ENCODE peak calls at places on chromosomes 11 and 22, in four cellular contexts. A, K, I and F are unnamed samples. For H3K36me3, the result is how much of the 10 kb centered on the place peaks cover.

GRCh38 chr11:126410649-126411048 is 55.2 kb downstream of the ST3GAL4 start:
- DNase-seq in A (no peak), I (no peak), K (no peak), F (no peak)

GRCh38 chr11:127627629-127628462 is 627.3 kb upstream of the KIRREL3 start:
- DNase-seq in A (no peak), I (no peak), K (no peak), F (peak)

GRCh38 chr22:46171940-46172339 is 21.6 kb downstream of the PPARA start:
- DNase-seq in A (no peak), K (peak), I (peak), F (peak)

GRCh38 chr11:75547617-75548054 is 14.4 kb upstream of the SERPINH1 start:
- DNase-seq in K (peak), A (peak), I (no peak), F (peak)

GRCh38 chr11:18027475-18027874 is 14.6 kb upstream of the SERGEF start:
- DNase-seq in K (no peak), A (no peak), I (no peak), F (no peak)

GRCh38 chr11:66727282-66727882 is 1.6 kb downstream of the SPTBN2 start:
- DNase-seq in K (peak), I (no peak), A (no peak), F (no peak)

GRCh38 chr22:23692598-23693291 is 1.9 kb downstream of the RGL4 start:
- DNase-seq in K (no peak), I (no peak), A (no peak), F (no peak)

GRCh38 chr11:68959465-68960298 is 21.1 kb downstream of the MRGPRD start:
- DNase-seq in A (no peak), K (no peak), I (no peak), F (no peak)

GRCh38 chr11:75869661-75870455 is 54.8 kb downstream of the UVRAG start:
- DNase-seq in I (no peak), A (no peak), K (no peak), F (no peak)

GRCh38 chr22:36900880-36901279 is 12.5 kb upstream of the CSF2RB start:
- DNase-seq in A (no peak), K (no peak), I (no peak), F (no peak)

GRCh38 chr22:44201556-44202129 is 20.9 kb downstream of the PARVG start:
- DNase-seq in A (no peak), K (no peak), I (no peak), F (no peak)

GRCh38 chr22:36465232-36466021 is 16.0 kb downstream of the TXN2 start:
- DNase-seq in K (peak), A (peak), I (no peak), F (peak)

GRCh38 chr11:119999220-119999619 is 138.7 kb downstream of the TRIM29 start:
- DNase-seq in A (no peak), K (no peak), I (no peak), F (peak)

GRCh38 chr11:119853581-119854360 is 124.8 kb upstream of the NECTIN1 start:
- DNase-seq in K (no peak), I (no peak), A (no peak), F (no peak)

GRCh38 chr22:24697671-24698082 is 76.8 kb downstream of the PIWIL3 start:
- DNase-seq in A (no peak), I (no peak), K (no peak), F (peak)

GRCh38 chr22:47011131-47011854 is 248.8 kb downstream of the TBC1D22A start:
- DNase-seq in K (no peak), I (no peak), A (no peak), F (no peak)

DNA sequence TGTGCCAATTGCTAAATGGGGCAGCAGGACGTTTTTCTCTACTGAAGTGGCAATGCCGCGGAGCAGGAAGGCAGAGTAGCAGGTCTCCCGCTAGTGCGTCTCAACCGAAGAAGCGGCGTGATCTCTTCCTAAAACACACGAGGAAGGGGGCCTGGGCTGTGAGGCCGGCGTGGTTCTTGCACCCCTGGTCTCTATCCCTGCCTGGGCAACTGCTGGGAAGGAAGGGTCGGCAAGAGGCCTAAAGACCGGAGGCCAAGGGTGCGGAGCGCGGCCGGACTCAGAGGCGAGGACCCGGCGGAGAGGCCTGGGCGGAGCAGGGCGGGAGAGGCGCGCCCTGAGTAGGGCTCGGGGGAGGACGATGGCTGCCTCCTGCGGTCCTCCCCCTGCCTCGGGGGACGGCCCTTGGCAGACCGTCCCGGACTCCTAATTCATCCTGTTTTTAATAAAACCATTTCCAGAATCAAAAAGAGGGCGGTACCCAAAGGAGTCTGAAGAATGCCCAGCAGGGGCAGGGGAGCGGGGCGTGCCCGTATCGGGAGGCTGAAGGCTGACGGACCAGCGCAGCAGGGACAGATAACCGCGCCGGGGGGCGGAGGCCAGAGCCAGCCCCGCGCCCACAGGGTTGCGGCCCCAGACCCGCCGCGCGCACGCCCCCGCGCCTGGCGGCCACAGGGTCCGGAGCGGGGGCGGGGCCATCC is 559 bp upstream of the APLP2 start:
- DNase-seq in A (peak), I (peak), K (peak), F (peak)
- TF ChIP-seq CTCF in A (no peak), I (peak), K (no peak), F (peak)

GRCh38 chr22:38305481-38306448 is 11.5 kb downstream of the CSNK1E start:
- DNase-seq in K (peak), A (no peak), I (no peak), F (peak)
- H3K4me3 ChIP-seq in K (no peak), A (no peak), I (no peak), F (no peak)

GRCh38 chr22:19177164-19178064 is 1.1 kb downstream of the SLC25A1 start:
- DNase-seq in K (no peak), A (no peak), I (no peak), F (no peak)

GRCh38 chr22:19178065-19178658 is 374 bp downstream of the SLC25A1 start:
- DNase-seq in I (no peak), K (peak), A (peak), F (peak)

GRCh38 chr22:19175602-19176174 is 2.8 kb downstream of the SLC25A1 start:
- DNase-seq in K (no peak), I (no peak), A (no peak), F (no peak)

GRCh38 chr22:19176175-19176630 is 2.3 kb downstream of the SLC25A1 start:
- DNase-seq in A (no peak), K (no peak), I (no peak), F (no peak)

DNA sequence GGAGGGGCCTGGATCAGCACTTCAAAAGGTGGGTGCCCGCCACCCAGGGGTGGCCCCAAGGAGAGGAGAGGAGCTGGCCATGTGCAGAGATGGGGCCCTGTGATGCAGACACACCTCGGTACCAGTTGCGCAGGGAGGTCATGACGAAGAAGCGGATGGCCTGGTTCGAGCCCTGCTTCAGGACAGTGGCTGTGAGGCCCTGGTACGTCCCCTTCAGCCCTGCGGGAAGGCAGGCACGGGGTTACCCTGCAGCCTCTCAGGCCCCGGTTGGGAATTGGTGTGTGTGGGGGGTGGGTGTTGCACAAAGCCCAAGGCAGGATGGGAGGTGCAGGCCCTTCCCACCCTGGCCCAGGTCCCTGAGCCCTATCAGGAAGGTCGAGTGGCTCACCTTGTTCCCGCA is 1.8 kb downstream of the SLC25A1 start:
- DNase-seq in A (no peak), I (no peak), K (no peak), F (no peak)
- H3K36me3 ChIP-seq in A (under half), I (under half), K (under half), F (under half)

DNA sequence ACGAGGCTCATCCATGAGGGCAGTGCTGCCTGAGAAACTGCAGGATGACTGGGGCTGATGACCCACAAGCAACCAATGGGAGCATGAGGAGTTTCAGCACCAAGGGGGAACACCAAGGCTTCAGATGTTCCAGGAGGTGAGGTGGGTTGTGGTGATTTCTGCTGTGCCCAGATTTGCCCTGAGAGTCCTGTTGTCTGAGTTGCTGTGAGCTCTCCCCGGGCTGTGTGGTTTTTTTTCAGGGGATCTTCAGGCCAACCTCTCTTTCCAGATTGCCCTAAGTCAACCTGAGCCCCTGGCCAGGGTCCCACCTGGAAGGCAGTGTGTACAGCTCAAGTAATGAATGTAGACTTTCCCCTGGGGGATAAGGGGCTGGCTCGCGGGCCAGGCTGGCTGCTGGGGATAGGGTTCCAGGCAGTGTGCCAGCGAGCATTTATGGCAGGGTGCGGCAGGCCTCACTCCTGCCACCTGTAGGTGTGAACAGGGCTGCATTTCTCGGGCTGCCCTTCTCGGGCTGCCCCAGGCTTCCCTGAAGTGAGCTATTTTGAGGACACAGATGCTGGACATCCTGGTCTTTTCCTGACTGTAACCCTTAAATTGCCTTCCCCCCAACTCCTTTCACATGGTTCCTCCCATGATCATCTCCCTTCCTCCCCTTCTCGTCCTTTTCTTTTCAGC is 9.8 kb downstream of the SLC22A6 start:
- DNase-seq in A (no peak), K (no peak), I (no peak), F (peak)
- TF ChIP-seq CTCF in A (no peak), K (no peak), I (peak), F (peak)